ENCODE peak calls at places on chromosomes 13 and 19, in six cellular contexts. One of them, this sample, is unnamed.

GRCh38 chr19:15629003-15629880 is 11.5 kb upstream of the CYP4F3 start:
- DNase-seq in right lobe of liver: peak; percentile 86
- DNase-seq in Panc1: peak; percentile 22
- DNase-seq in fibroblast of lung: peak; percentile 17
- DNase-seq in CD4-positive, alpha-beta T cell: peak; percentile 85
- DNase-seq in SK-N-SH: peak; percentile 86
- DNase-seq in this sample: peak; percentile 94

GRCh38 chr19:58182577-58182988 is 278 bp upstream of the ZNF274 start:
- DNase-seq in right lobe of liver: no peak
- DNase-seq in fibroblast of lung: no peak
- DNase-seq in Panc1: no peak
- DNase-seq in CD4-positive, alpha-beta T cell: peak; percentile 86
- DNase-seq in SK-N-SH: peak; percentile 90
- DNase-seq in this sample: no peak

GRCh38 chr19:3224346-3225325 is at the start of gene CELF5:
- DNase-seq in Panc1: no peak
- DNase-seq in right lobe of liver: no peak
- DNase-seq in fibroblast of lung: no peak
- DNase-seq in SK-N-SH: peak; percentile 99
- DNase-seq in CD4-positive, alpha-beta T cell: peak; percentile 57
- DNase-seq in this sample: peak; percentile 99

GRCh38 chr13:37495046-37495445 is 103.5 kb downstream of the POSTN start:
- DNase-seq in CD4-positive, alpha-beta T cell: no peak
- DNase-seq in right lobe of liver: no peak
- DNase-seq in fibroblast of lung: peak; percentile 74
- DNase-seq in Panc1: no peak
- DNase-seq in SK-N-SH: no peak
- DNase-seq in this sample: peak; percentile 1

GRCh38 chr13:33125821-33126570 is 109.8 kb downstream of the KL start:
- DNase-seq in fibroblast of lung: peak; percentile 97
- DNase-seq in CD4-positive, alpha-beta T cell: no peak
- DNase-seq in SK-N-SH: no peak
- DNase-seq in Panc1: peak; percentile 35
- DNase-seq in right lobe of liver: peak; percentile 66
- DNase-seq in this sample: peak; percentile 93

GRCh38 chr13:88617176-88617575 is 946.0 kb downstream of the SLITRK5 start:
- DNase-seq in fibroblast of lung: no peak
- DNase-seq in right lobe of liver: no peak
- DNase-seq in CD4-positive, alpha-beta T cell: no peak
- DNase-seq in SK-N-SH: no peak
- DNase-seq in Panc1: no peak
- DNase-seq in this sample: no peak

GRCh38 chr19:16628984-16629691 is 1.1 kb upstream of the MED26 start:
- DNase-seq in right lobe of liver: no peak
- DNase-seq in CD4-positive, alpha-beta T cell: no peak
- DNase-seq in SK-N-SH: peak; percentile 62
- DNase-seq in fibroblast of lung: peak; percentile 23
- DNase-seq in Panc1: no peak
- DNase-seq in this sample: no peak

GRCh38 chr19:45643927-45644771 is 5.0 kb upstream of the EML2 start:
- DNase-seq in Panc1: no peak
- DNase-seq in SK-N-SH: peak; percentile 34
- DNase-seq in fibroblast of lung: no peak
- DNase-seq in right lobe of liver: no peak
- DNase-seq in CD4-positive, alpha-beta T cell: no peak
- DNase-seq in this sample: no peak

GRCh38 chr19:36149673-36150406 is 2.4 kb downstream of the COX7A1 start:
- DNase-seq in CD4-positive, alpha-beta T cell: no peak
- DNase-seq in SK-N-SH: no peak
- DNase-seq in right lobe of liver: no peak
- DNase-seq in Panc1: no peak
- DNase-seq in fibroblast of lung: no peak
- DNase-seq in this sample: peak; percentile 77

GRCh38 chr19:40691421-40692211 is 1.2 kb upstream of the NUMBL start:
- DNase-seq in fibroblast of lung: peak; percentile 15
- DNase-seq in Panc1: no peak
- DNase-seq in right lobe of liver: no peak
- DNase-seq in CD4-positive, alpha-beta T cell: no peak
- DNase-seq in SK-N-SH: peak; percentile 46
- DNase-seq in this sample: peak; percentile 77

GRCh38 chr13:76687467-76687866 is 198.7 kb downstream of the KCTD12 start:
- DNase-seq in fibroblast of lung: no peak
- DNase-seq in CD4-positive, alpha-beta T cell: no peak
- DNase-seq in SK-N-SH: no peak
- DNase-seq in right lobe of liver: no peak
- DNase-seq in Panc1: no peak
- DNase-seq in this sample: no peak

GRCh38 chr19:16325161-16325527 is 518 bp downstream of the KLF2 start:
- DNase-seq in Panc1: no peak
- DNase-seq in CD4-positive, alpha-beta T cell: peak; percentile 49
- DNase-seq in fibroblast of lung: no peak
- DNase-seq in SK-N-SH: peak; percentile 65
- DNase-seq in right lobe of liver: no peak
- DNase-seq in this sample: no peak

GRCh38 chr19:17394891-17395415 is 957 bp upstream of the CCDC194 start:
- DNase-seq in SK-N-SH: peak; percentile 81
- DNase-seq in CD4-positive, alpha-beta T cell: peak; percentile 64
- DNase-seq in fibroblast of lung: peak; percentile 52
- DNase-seq in right lobe of liver: peak; percentile 70
- DNase-seq in Panc1: no peak
- DNase-seq in this sample: peak; percentile 98

GRCh38 chr13:63139277-63139676 is 1723.6 kb upstream of the PCDH20 start:
- DNase-seq in Panc1: no peak
- DNase-seq in CD4-positive, alpha-beta T cell: no peak
- DNase-seq in SK-N-SH: no peak
- DNase-seq in right lobe of liver: no peak
- DNase-seq in fibroblast of lung: no peak
- DNase-seq in this sample: no peak

GRCh38 chr19:42601811-42602443 is 7.2 kb upstream of the CEACAM8 start:
- DNase-seq in fibroblast of lung: peak; percentile 22
- DNase-seq in Panc1: no peak
- DNase-seq in right lobe of liver: no peak
- DNase-seq in SK-N-SH: no peak
- DNase-seq in CD4-positive, alpha-beta T cell: no peak
- DNase-seq in this sample: peak; percentile 81

GRCh38 chr19:39679056-39679790 is 23.5 kb downstream of the LGALS16 start:
- DNase-seq in SK-N-SH: no peak
- DNase-seq in Panc1: no peak
- DNase-seq in CD4-positive, alpha-beta T cell: peak; percentile 12
- DNase-seq in fibroblast of lung: no peak
- DNase-seq in right lobe of liver: no peak
- DNase-seq in this sample: no peak

GRCh38 chr19:39680593-39680992 is 23.7 kb upstream of the LGALS14 start:
- DNase-seq in right lobe of liver: no peak
- DNase-seq in CD4-positive, alpha-beta T cell: no peak
- DNase-seq in fibroblast of lung: no peak
- DNase-seq in SK-N-SH: no peak
- DNase-seq in Panc1: no peak
- DNase-seq in this sample: no peak

GRCh38 chr19:39676004-39676403 is 20.3 kb downstream of the LGALS16 start:
- DNase-seq in Panc1: peak; percentile 83
- DNase-seq in right lobe of liver: no peak
- DNase-seq in CD4-positive, alpha-beta T cell: no peak
- DNase-seq in fibroblast of lung: no peak
- DNase-seq in SK-N-SH: no peak
- DNase-seq in this sample: no peak

GRCh38 chr19:39679791-39680168 is 24.1 kb downstream of the LGALS16 start:
- DNase-seq in Panc1: no peak
- DNase-seq in right lobe of liver: no peak
- DNase-seq in fibroblast of lung: no peak
- DNase-seq in CD4-positive, alpha-beta T cell: no peak
- DNase-seq in SK-N-SH: no peak
- DNase-seq in this sample: no peak

DNA sequence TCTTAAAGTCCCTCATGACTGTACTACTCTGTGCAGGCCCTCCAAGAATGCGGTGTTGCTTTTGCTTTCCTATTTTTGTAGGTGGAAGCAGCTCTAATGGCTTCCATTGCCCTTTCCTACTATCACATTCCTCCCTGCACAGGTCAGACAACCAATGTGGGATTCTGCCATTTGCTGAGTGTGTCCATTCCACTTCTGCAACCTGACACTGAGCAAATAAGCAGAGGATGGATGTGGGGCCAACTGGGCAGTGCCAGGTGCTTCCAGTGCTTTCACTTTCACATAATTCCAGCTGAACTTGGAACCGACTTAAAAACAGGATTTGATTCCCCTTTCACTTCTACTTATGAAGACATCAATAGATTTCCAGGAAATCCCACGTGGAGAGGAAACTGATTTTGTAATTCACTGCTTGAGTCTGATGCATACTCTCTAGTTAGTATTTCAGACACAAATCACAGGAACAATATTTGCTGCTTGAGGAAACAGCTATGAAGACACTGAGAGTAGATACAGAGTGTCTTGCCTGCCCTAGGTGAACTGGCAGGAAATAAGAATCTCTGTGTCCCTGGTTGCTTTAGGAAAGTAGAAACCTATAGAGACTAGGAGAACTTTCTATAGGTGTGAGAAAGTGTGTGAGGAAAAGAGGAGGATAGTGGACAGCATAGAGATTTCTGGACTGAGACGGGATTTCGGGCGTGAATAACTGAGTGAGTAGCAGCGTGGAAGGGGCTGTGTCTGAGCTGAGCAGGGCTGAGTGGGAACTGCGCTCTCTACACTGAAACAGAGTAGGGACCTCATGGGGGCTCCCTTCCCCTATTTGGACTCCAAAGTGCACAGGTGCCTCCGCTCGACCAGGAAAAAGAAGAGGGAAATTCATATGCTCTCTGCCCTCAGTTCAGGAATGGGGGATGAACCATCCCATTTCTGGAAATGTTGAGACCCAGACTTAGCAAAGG is 22.5 kb downstream of the LGALS16 start:
- DNase-seq in CD4-positive, alpha-beta T cell: no peak
- DNase-seq in Panc1: peak; percentile 90
- DNase-seq in right lobe of liver: peak; percentile 61
- DNase-seq in fibroblast of lung: no peak
- DNase-seq in SK-N-SH: no peak
- DNase-seq in this sample: no peak
- H3K27ac ChIP-seq in CD4-positive, alpha-beta T cell: no peak overlapping the region
- H3K27ac ChIP-seq in Panc1: no peak overlapping the region
- H3K27ac ChIP-seq in right lobe of liver: no peak overlapping the region
- H3K27ac ChIP-seq in fibroblast of lung: no peak overlapping the region
- H3K27ac ChIP-seq in SK-N-SH: no peak overlapping the region
- H3K27ac ChIP-seq in this sample: no peak overlapping the region

GRCh38 chr13:113607056-113607455 is 22.5 kb downstream of the TFDP1 start:
- DNase-seq in SK-N-SH: no peak
- DNase-seq in fibroblast of lung: no peak
- DNase-seq in right lobe of liver: no peak
- DNase-seq in CD4-positive, alpha-beta T cell: no peak
- DNase-seq in Panc1: no peak
- DNase-seq in this sample: no peak
- TF ChIP-seq CTCF in SK-N-SH: no peak
- TF ChIP-seq CTCF in fibroblast of lung: no peak
- TF ChIP-seq CTCF in right lobe of liver: no peak
- TF ChIP-seq CTCF in CD4-positive, alpha-beta T cell: no peak
- TF ChIP-seq CTCF in Panc1: no peak
- TF ChIP-seq CTCF in this sample: no peak

GRCh38 chr19:296476-297225 is 5.4 kb upstream of the PLPP2 start:
- DNase-seq in SK-N-SH: no peak
- DNase-seq in right lobe of liver: no peak
- DNase-seq in fibroblast of lung: no peak
- DNase-seq in Panc1: no peak
- DNase-seq in CD4-positive, alpha-beta T cell: no peak
- DNase-seq in this sample: peak; percentile 44

GRCh38 chr19:293436-294110 is 2.4 kb upstream of the PLPP2 start:
- DNase-seq in fibroblast of lung: no peak
- DNase-seq in Panc1: no peak
- DNase-seq in right lobe of liver: no peak
- DNase-seq in SK-N-SH: peak; percentile 25
- DNase-seq in CD4-positive, alpha-beta T cell: no peak
- DNase-seq in this sample: peak; percentile 85

GRCh38 chr19:294341-294818 is 3.2 kb upstream of the PLPP2 start:
- DNase-seq in CD4-positive, alpha-beta T cell: no peak
- DNase-seq in SK-N-SH: peak; percentile 47
- DNase-seq in Panc1: no peak
- DNase-seq in fibroblast of lung: no peak
- DNase-seq in right lobe of liver: no peak
- DNase-seq in this sample: peak; percentile 93

GRCh38 chr19:295687-296370 is 4.6 kb upstream of the PLPP2 start:
- DNase-seq in Panc1: no peak
- DNase-seq in CD4-positive, alpha-beta T cell: no peak
- DNase-seq in SK-N-SH: peak; percentile 30
- DNase-seq in right lobe of liver: no peak
- DNase-seq in fibroblast of lung: no peak
- DNase-seq in this sample: peak; percentile 81

DNA sequence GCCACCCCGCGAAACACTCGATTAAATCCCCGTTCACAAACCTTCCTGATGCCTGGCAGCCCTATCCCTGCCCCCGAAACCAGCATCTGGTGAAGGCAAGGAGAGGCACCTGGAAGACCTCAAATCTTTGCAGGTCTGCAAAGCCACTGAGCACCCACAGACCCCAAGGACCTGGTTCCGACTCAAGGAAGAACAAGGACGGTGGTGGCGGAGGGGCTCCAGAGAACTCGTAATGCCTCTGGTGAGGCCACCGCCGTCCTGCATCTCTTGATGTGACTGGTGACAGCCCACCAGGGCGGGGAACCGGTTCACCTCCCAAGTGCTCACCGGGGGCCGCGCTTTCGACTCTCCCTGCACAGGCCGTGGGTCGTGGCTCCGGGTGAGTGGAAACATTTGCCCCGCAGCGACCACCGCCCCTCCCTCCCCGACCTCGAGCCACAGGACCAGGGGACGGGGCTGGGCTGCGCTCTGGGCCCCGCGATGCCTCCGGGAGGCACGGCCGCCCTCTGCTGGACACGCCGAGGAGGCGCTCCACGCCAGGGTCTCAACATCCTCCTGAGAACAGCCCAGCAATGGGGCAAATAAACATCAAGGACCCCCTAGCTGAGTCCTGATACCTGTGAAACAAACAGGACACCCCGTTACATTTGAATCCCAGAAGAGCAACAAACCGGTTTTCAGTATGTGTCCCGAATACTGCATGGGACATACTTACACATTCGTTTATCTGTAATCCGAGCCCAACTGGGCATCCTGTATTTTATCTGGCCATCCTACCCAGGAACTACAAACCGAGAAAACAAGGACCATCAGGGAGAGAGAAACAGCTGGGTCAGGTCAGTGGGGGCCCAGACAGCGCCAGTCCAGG is 3.9 kb upstream of the PLPP2 start:
- DNase-seq in CD4-positive, alpha-beta T cell: peak; percentile 24
- DNase-seq in right lobe of liver: no peak
- DNase-seq in fibroblast of lung: no peak
- DNase-seq in SK-N-SH: peak; percentile 65
- DNase-seq in Panc1: no peak
- DNase-seq in this sample: peak; percentile 98
- H3K27ac ChIP-seq in CD4-positive, alpha-beta T cell: no peak overlapping the region
- H3K27ac ChIP-seq in right lobe of liver: no peak overlapping the region
- H3K27ac ChIP-seq in fibroblast of lung: no peak overlapping the region
- H3K27ac ChIP-seq in SK-N-SH: no peak overlapping the region
- H3K27ac ChIP-seq in Panc1: no peak overlapping the region
- H3K27ac ChIP-seq in this sample: no peak overlapping the region

DNA sequence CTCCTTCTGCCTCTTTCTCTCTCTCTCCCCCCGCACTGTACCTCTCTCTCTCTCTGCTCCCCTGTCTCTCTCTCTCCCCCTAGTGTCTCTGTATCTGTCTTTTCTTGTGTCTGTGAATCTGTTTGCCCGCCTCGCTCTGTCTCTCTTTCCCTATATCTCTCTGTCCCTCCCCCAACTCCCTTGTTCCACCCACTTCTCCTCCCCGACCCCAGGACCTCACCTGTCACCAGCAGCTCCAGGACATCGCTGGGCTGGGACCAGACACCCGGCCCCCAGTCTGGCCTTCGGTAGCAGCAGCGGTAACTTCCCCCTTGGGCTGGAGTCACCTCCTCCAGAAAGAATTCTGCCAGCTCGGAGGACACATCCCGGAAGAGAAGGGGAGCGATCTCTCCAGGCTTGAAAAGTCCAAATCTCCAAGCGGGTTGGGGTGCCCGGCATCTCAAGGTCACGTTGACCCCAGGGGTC is 3.9 kb downstream of the OSCAR start:
- DNase-seq in CD4-positive, alpha-beta T cell: no peak
- DNase-seq in right lobe of liver: peak; percentile 58
- DNase-seq in SK-N-SH: no peak
- DNase-seq in Panc1: no peak
- DNase-seq in fibroblast of lung: peak; percentile 45
- DNase-seq in this sample: peak; percentile 89
- TF ChIP-seq CTCF in CD4-positive, alpha-beta T cell: no peak
- TF ChIP-seq CTCF in right lobe of liver: no peak
- TF ChIP-seq CTCF in SK-N-SH: peak; percentile 26
- TF ChIP-seq CTCF in Panc1: no peak
- TF ChIP-seq CTCF in fibroblast of lung: peak; percentile 34
- TF ChIP-seq CTCF in this sample: peak; percentile 35